ENCODE peak calls at places on chromosomes 5 and 9, in eight cellular contexts. P is NCI-H2227 treated with DMSO at 0.1 percent for 48 hours; A is ascending aorta; V is psoas muscle; G is Peyer's patch; J is BE2C; N is naive thymus-derived CD4-positive, alpha-beta T cell; W is pancreas. B is an unnamed sample.

GRCh38 chr5:179346401-179346800 is 1.1 kb upstream of the ADAMTS2 start:
- DNase-seq in G (no peak), N (no peak), J (no peak), W (no peak), A (no peak), V (no peak), P (no peak), B (no peak)

GRCh38 chr5:16727937-16728336 is 111.1 kb upstream of the RETREG1 start:
- DNase-seq in J (no peak), P (no peak), A (no peak), V (no peak), W (peak), G (peak), N (no peak), B (no peak)

GRCh38 chr9:136327313-136327971 is at the start of gene GPSM1:
- DNase-seq in P (no peak), J (peak), V (no peak), N (peak), A (no peak), G (no peak), W (no peak), B (no peak)

GRCh38 chr5:158273035-158273434 is 414.1 kb upstream of the CLINT1 start:
- DNase-seq in J (no peak), N (no peak), G (no peak), A (no peak), W (no peak), V (no peak), P (peak), B (no peak)

GRCh38 chr9:90322296-90322695 is 320.3 kb downstream of the DIRAS2 start:
- DNase-seq in N (no peak), W (no peak), G (no peak), J (no peak), A (no peak), P (no peak), V (no peak), B (no peak)

GRCh38 chr5:125835293-125836172 is 587.7 kb upstream of the GRAMD2B start:
- DNase-seq in P (peak), W (peak), G (peak), A (no peak), J (peak), V (peak), N (no peak), B (no peak)

GRCh38 chr5:129768715-129769114 is 20.8 kb downstream of the MINAR2 start:
- DNase-seq in A (no peak), J (no peak), P (no peak), W (no peak), V (no peak), G (no peak), N (no peak), B (no peak)

GRCh38 chr9:134410078-134410834 is 84.0 kb downstream of the RXRA start:
- DNase-seq in P (no peak), A (no peak), G (no peak), V (peak), W (no peak), N (no peak), J (no peak), B (no peak)

GRCh38 chr9:79969383-79969782 is 397.6 kb downstream of the TLE4 start:
- DNase-seq in P (no peak), A (no peak), J (peak), N (no peak), G (no peak), V (no peak), W (no peak), B (no peak)

GRCh38 chr9:18397076-18397475 is 76.9 kb upstream of the ADAMTSL1 start:
- DNase-seq in P (no peak), J (no peak), N (no peak), V (no peak), W (no peak), G (no peak), A (no peak), B (no peak)

GRCh38 chr5:173231996-173232498 is 3.0 kb downstream of the NKX2-5 start:
- DNase-seq in A (no peak), J (no peak), V (no peak), G (no peak), P (no peak), W (no peak), N (no peak), B (no peak)

GRCh38 chr5:81247441-81247972 is 14.4 kb downstream of the CKMT2 start:
- DNase-seq in V (no peak), J (no peak), W (no peak), N (no peak), G (no peak), A (no peak), P (no peak), B (no peak)

GRCh38 chr5:146344155-146345118 is 5.8 kb downstream of the POU4F3 start:
- DNase-seq in J (no peak), A (no peak), G (no peak), N (no peak), V (no peak), P (no peak), W (no peak), B (no peak)

GRCh38 chr9:30301271-30301963 is 2083.0 kb upstream of the ACO1 start:
- DNase-seq in G (no peak), N (no peak), P (no peak), W (no peak), V (no peak), A (no peak), J (no peak), B (no peak)

GRCh38 chr5:120314201-120314600 is 149.9 kb upstream of the PRR16 start:
- DNase-seq in J (no peak), P (no peak), N (no peak), W (no peak), G (no peak), V (no peak), A (no peak), B (no peak)

GRCh38 chr9:2872941-2873323 is 29.0 kb upstream of the PUM3 start:
- DNase-seq in A (no peak), W (no peak), P (peak), J (no peak), G (no peak), N (peak), V (no peak), B (no peak)

GRCh38 chr5:76326559-76327351 is 76.3 kb upstream of the IQGAP2 start:
- DNase-seq in V (no peak), W (no peak), N (no peak), J (no peak), G (no peak), P (no peak), A (no peak), B (no peak)

B was measured in GOT3.